ENCODE peak calls at places on chromosome 4, in five cellular contexts. V, F, H, I and D are unnamed samples.

GRCh38 chr4:76753814-76754213 is 144.1 kb downstream of the SOWAHB start:
- DNase-seq in V (no peak), F (no peak), H (no peak), I (peak; percentile 68), D (no peak)

GRCh38 chr4:153292897-153293674 is 51.4 kb upstream of the MND1 start:
- DNase-seq in V (no peak), F (no peak), H (no peak), I (no peak), D (no peak)

GRCh38 chr4:112975567-112976355 is 73.7 kb upstream of the ANK2 start:
- DNase-seq in V (no peak), F (no peak), H (no peak), I (no peak), D (no peak)

GRCh38 chr4:156322592-156322991 is 368.9 kb upstream of the CTSO start:
- DNase-seq in V (no peak), F (no peak), H (no peak), I (peak; percentile 87), D (no peak)

GRCh38 chr4:185838104-185838452 is 26.1 kb upstream of the SORBS2 start:
- DNase-seq in V (no peak), F (no peak), H (no peak), I (no peak), D (no peak)

GRCh38 chr4:47561331-47561730 is 76.3 kb downstream of the ATP10D start:
- DNase-seq in V (no peak), F (no peak), H (no peak), I (no peak), D (no peak)

GRCh38 chr4:86032476-86033022 is 327.3 kb downstream of the MAPK10 start:
- DNase-seq in V (no peak), F (no peak), H (peak; percentile 29), I (peak; percentile 69), D (no peak)

GRCh38 chr4:1326751-1327525 is 20.1 kb upstream of the UVSSA start:
- DNase-seq in V (no peak), F (no peak), H (peak; percentile 16), I (no peak), D (no peak)

GRCh38 chr4:133775881-133776280 is 425.7 kb downstream of the PABPC4L start:
- DNase-seq in V (no peak), F (no peak), H (no peak), I (peak; percentile 54), D (no peak)

GRCh38 chr4:121551881-121552280 is 144.9 kb downstream of the ANXA5 start:
- DNase-seq in V (no peak), F (no peak), H (no peak), I (no peak), D (no peak)

GRCh38 chr4:157664726-157665125 is 444.2 kb downstream of the GRIA2 start:
- DNase-seq in V (no peak), F (no peak), H (no peak), I (peak; percentile 70), D (no peak)

GRCh38 chr4:26583538-26583864 is 383 bp upstream of the TBC1D19 start:
- DNase-seq in V (no peak), F (no peak), H (no peak), I (peak; percentile 57), D (no peak)

DNA sequence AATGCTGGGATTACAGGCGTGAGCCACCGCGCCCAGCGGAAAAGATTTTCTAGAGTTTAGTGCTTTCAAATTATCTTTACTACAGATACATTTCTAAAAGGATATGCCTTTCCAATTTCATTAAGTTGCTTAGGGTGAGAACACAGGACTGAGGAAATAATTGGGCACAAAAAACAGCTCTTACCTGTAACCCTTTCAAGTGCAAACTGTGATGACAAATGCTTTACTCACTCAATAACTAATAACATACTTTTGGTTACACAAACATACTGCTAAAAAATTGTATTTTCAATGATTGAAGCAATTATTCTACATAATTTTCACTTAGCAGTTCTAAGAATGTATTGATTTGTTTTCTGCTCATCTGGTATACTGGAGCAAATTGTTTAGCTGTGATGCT is 40.2 kb downstream of the PALLD start:
- DNase-seq in V (no peak), F (no peak), H (no peak), I (peak; percentile 60), D (no peak)
- H3K4me3 ChIP-seq in V (no peak overlapping the region), F (no peak overlapping the region), H (no peak overlapping the region), I (peak overlapping the region; percentile 33), D (no peak overlapping the region)

GRCh38 chr4:145546556-145546955 is 64.9 kb downstream of the SMAD1 start:
- DNase-seq in V (no peak), F (no peak), H (no peak), I (peak; percentile 7), D (no peak)

GRCh38 chr4:145541266-145541770 is 59.7 kb downstream of the SMAD1 start:
- DNase-seq in V (no peak), F (no peak), H (no peak), I (peak; percentile 5), D (no peak)

GRCh38 chr4:145540235-145540634 is 58.6 kb downstream of the SMAD1 start:
- DNase-seq in V (no peak), F (no peak), H (no peak), I (no peak), D (no peak)

GRCh38 chr4:145544998-145545397 is 63.3 kb downstream of the SMAD1 start:
- DNase-seq in V (no peak), F (no peak), H (no peak), I (peak; percentile 21), D (no peak)

DNA sequence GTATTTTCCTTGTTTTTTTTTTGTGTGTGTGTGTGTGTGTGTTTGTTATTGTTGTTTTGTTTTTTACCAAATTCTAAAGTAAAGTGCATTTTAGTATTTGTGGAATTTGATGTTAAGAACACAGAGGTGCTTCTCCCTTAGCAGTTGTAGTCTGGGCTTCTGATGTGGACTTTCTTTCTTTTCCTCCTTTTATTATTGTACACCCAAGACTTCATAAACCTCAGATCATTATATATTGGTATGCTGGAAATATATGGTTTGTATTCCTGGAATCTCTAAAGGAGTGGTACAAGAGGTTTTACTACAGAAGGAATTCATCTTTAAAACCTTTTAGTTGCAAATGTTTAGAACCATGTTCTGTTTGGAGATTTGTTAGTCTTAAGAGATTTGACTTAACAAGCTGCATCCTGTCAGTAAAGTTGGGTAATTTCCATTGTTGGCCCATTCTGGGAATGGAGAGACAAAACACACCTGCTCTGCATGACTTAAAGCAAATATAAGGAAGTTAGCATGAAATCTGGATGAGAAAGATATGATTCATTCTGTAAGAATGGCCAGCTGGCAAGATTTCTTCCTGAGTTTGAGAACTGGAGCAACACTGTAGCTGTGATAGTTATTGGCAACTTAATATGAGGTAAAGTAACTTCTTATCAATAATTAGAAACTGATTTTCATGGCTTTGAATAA is 64.0 kb downstream of the SMAD1 start:
- DNase-seq in V (no peak), F (peak; percentile 61), H (no peak), I (peak; percentile 97), D (no peak)
- H3K36me3 ChIP-seq in V (no peaks in the 10 kb centered on the region), F (no peaks in the 10 kb centered on the region), H (peaks cover 31% of the 10 kb centered on the region), I (peaks cover 5% of the 10 kb centered on the region), D (peaks cover 1% of the 10 kb centered on the region)

DNA sequence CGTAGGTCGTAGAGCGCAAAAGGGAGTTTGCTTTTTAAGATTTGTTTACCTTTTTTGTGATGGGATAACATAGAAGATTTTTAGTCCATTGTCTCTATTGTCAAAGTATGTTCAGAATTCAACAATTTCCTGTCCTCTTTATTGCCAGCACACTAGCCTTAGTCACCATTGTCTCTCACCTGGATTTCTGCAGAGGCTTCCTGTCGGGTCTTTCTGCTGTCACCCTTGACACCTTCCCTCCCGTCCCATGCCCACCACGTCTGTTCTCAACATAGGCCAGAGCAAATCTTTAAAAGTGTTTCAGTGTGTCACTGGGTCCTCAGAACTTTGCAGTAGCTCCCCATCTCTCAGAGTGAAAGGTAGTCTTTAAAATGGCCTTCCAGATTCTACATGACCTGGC is 323.9 kb downstream of the TENM3 start:
- DNase-seq in V (no peak), F (no peak), H (no peak), I (no peak), D (no peak)
- H3K27me3 ChIP-seq in V (no peaks in the 10 kb centered on the region), F (no peaks in the 10 kb centered on the region), H (no peaks in the 10 kb centered on the region), I (no peaks in the 10 kb centered on the region), D (no peaks in the 10 kb centered on the region)

GRCh38 chr4:123423819-123424218 is 27.2 kb downstream of the SPRY1 start:
- DNase-seq in V (no peak), F (no peak), H (no peak), I (no peak), D (no peak)

GRCh38 chr4:123418486-123418931 is 21.9 kb downstream of the SPRY1 start:
- DNase-seq in V (no peak), F (no peak), H (no peak), I (peak; percentile 88), D (peak; percentile 71)

GRCh38 chr4:123421227-123421941 is 24.8 kb downstream of the SPRY1 start:
- DNase-seq in V (no peak), F (no peak), H (no peak), I (peak; percentile 76), D (no peak)

GRCh38 chr4:123419885-123420743 is 23.5 kb downstream of the SPRY1 start:
- DNase-seq in V (no peak), F (no peak), H (no peak), I (no peak), D (no peak)

DNA sequence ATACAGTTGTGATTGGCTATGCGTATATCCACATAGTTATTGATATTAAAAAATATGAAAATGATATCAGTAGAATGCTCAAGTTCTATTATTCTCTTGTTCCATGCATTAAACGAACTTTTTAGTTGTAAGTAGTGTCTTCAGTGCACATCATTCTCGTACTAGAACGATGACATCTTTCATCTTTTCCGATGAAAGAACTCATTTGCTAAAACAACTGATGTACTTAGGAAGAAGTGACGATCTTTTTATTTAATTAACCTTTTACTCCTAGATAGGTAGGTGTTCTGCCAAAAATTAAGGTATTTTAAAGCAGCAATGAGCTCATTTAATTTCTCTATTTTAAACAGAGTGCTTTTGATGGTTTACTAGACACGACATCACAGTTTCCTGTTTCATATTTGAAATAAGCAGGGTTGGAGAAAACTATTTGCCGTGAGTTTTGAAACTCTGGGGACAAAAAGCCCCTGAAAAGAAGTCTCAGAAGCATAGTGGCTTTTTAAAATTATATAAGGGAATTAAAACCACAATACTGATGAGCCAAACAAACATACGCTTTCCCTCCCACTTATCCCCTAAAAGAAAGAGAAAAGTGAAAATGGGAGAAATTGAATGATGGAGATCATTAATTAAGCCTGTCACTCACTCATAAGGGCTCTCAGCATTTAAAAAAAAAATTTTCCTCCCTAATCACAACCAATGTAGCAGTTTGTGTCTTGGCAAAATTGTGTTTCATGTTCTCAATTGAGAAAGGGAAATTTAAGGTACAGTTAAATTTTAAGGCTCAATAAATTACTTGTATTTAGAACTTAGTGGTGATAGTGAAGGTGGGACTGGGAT is 25.6 kb downstream of the SPRY1 start:
- DNase-seq in V (no peak), F (no peak), H (no peak), I (no peak), D (no peak)
- H3K4me3 ChIP-seq in V (peak overlapping the region; percentile 26), F (no peak overlapping the region), H (peak overlapping the region; percentile 11), I (no peak overlapping the region), D (no peak overlapping the region)